ENCODE peak calls at places on chromosomes 2 and 18, in six cellular contexts. T, P, Y, F, B and J are unnamed samples.

GRCh38 chr2:230068658-230069080 is at the start of gene SLC16A14:
- DNase-seq in Y (no peak), P (peak), F (peak), T (no peak), B (peak), J (no peak)

GRCh38 chr2:217193431-217194075 is 333.7 kb upstream of the TNP1 start:
- DNase-seq in P (no peak), F (no peak), T (no peak), B (no peak), Y (no peak), J (no peak)

GRCh38 chr2:15956751-15957736 is 16.7 kb downstream of the MYCN start:
- DNase-seq in T (no peak), Y (no peak), F (no peak), P (no peak), B (no peak), J (no peak)

GRCh38 chr2:231563378-231563961 is 29.2 kb upstream of the TEX44 start:
- DNase-seq in T (peak), Y (no peak), F (peak), B (no peak), P (peak), J (no peak)

GRCh38 chr2:172168917-172169346 is 66.2 kb upstream of the DLX2 start:
- DNase-seq in P (no peak), T (no peak), F (no peak), B (no peak), Y (no peak), J (no peak)

GRCh38 chr2:111946294-111947114 is 48.1 kb downstream of the MERTK start:
- DNase-seq in F (no peak), Y (no peak), B (peak), P (no peak), T (no peak), J (no peak)

GRCh38 chr2:169683425-169684134 is 10.6 kb downstream of the CFAP210 start:
- DNase-seq in P (no peak), T (no peak), B (no peak), Y (no peak), F (no peak), J (peak)

GRCh38 chr18:70536370-70537062 is 247.7 kb downstream of the SOCS6 start:
- DNase-seq in F (no peak), P (no peak), Y (no peak), T (no peak), B (no peak), J (no peak)

GRCh38 chr2:229443141-229443540 is 172.1 kb upstream of the PID1 start:
- DNase-seq in P (no peak), Y (no peak), F (no peak), B (no peak), T (no peak), J (no peak)

GRCh38 chr2:66869076-66869475 is 434.2 kb downstream of the MEIS1 start:
- DNase-seq in F (no peak), B (no peak), Y (no peak), P (no peak), T (no peak), J (no peak)

GRCh38 chr2:169329669-169330554 is 32.4 kb downstream of the LRP2 start:
- DNase-seq in T (no peak), Y (no peak), P (no peak), F (no peak), B (no peak), J (no peak)

GRCh38 chr18:79405019-79405780 is 9.5 kb downstream of the NFATC1 start:
- DNase-seq in P (no peak), B (no peak), T (peak), Y (peak), F (no peak), J (no peak)

GRCh38 chr2:171345971-171346722 is 87.6 kb downstream of the METTL8 start:
- DNase-seq in B (no peak), F (no peak), Y (no peak), P (no peak), T (no peak), J (no peak)

GRCh38 chr2:237165405-237166276 is 80.0 kb downstream of the COPS8 start:
- DNase-seq in T (no peak), P (peak), Y (no peak), B (no peak), F (peak), J (no peak)

GRCh38 chr18:39414009-39414700 is 1848.6 kb upstream of the CELF4 start:
- DNase-seq in P (no peak), Y (no peak), B (no peak), T (no peak), F (no peak), J (no peak)

GRCh38 chr2:238120463-238121298 is 17.8 kb upstream of the KLHL30 start:
- DNase-seq in Y (no peak), F (no peak), P (no peak), T (no peak), B (no peak), J (no peak)

GRCh38 chr2:72605836-72606442 is 219.9 kb downstream of the EXOC6B start:
- DNase-seq in P (no peak), F (no peak), Y (no peak), T (no peak), B (no peak), J (no peak)

GRCh38 chr2:233491326-233491725 is 75.3 kb downstream of the USP40 start:
- DNase-seq in Y (no peak), T (no peak), F (no peak), P (no peak), B (no peak), J (no peak)

GRCh38 chr18:8359076-8359475 is 250.2 kb upstream of the RAB12 start:
- DNase-seq in P (no peak), Y (no peak), B (no peak), T (no peak), F (no peak), J (no peak)

GRCh38 chr2:56195563-56195962 is 11.8 kb downstream of the CCDC85A start:
- DNase-seq in B (no peak), T (no peak), P (no peak), Y (no peak), F (no peak), J (no peak)

GRCh38 chr2:88892207-88892606 is 200.7 kb downstream of the RPIA start:
- DNase-seq in P (no peak), F (no peak), T (no peak), Y (no peak), B (no peak), J (no peak)

GRCh38 chr2:137865954-137866540 is 98.2 kb upstream of the HNMT start:
- DNase-seq in B (no peak), T (peak), F (peak), Y (peak), P (peak), J (peak)

GRCh38 chr2:98917031-98917459 is 19.0 kb downstream of the CRACDL start:
- DNase-seq in T (no peak), F (no peak), Y (no peak), B (no peak), P (no peak), J (no peak)

GRCh38 chr18:7221424-7222155 is 9.3 kb upstream of the LRRC30 start:
- DNase-seq in B (peak), P (peak), F (peak), Y (no peak), T (no peak), J (no peak)

GRCh38 chr2:153939124-153939796 is 67.5 kb downstream of the GALNT13 start:
- DNase-seq in T (no peak), B (no peak), F (no peak), P (no peak), Y (no peak), J (no peak)